ENCODE peak calls at places on chromosomes 6 and 20, in five cellular contexts. One of them, this sample, is unnamed.

GRCh38 chr6:134352786-134353480 is 35.0 kb upstream of the SGK1 start:
- DNase-seq in CD8-positive, alpha-beta T cell: no peak
- DNase-seq in right lobe of liver: no peak
- DNase-seq in PC-3: peak; percentile 9
- DNase-seq in NB4: peak; percentile 45
- DNase-seq in this sample: no peak

GRCh38 chr6:40426341-40427066 is 160.7 kb downstream of the LRFN2 start:
- DNase-seq in PC-3: no peak
- DNase-seq in right lobe of liver: no peak
- DNase-seq in CD8-positive, alpha-beta T cell: no peak
- DNase-seq in NB4: no peak
- DNase-seq in this sample: no peak

GRCh38 chr6:36677753-36678487 is 594 bp upstream of the CDKN1A start:
- DNase-seq in right lobe of liver: no peak
- DNase-seq in NB4: peak; percentile 35
- DNase-seq in PC-3: no peak
- DNase-seq in CD8-positive, alpha-beta T cell: no peak
- DNase-seq in this sample: no peak

GRCh38 chr6:3372184-3372846 is 84.5 kb downstream of the SLC22A23 start:
- DNase-seq in CD8-positive, alpha-beta T cell: no peak
- DNase-seq in NB4: no peak
- DNase-seq in right lobe of liver: no peak
- DNase-seq in PC-3: no peak
- DNase-seq in this sample: no peak

GRCh38 chr6:75449625-75450206 is 43.9 kb downstream of the FILIP1 start:
- DNase-seq in right lobe of liver: no peak
- DNase-seq in PC-3: peak; percentile 65
- DNase-seq in NB4: no peak
- DNase-seq in CD8-positive, alpha-beta T cell: no peak
- DNase-seq in this sample: no peak

GRCh38 chr20:35062478-35062877 is 30.1 kb downstream of the TRPC4AP start:
- DNase-seq in PC-3: no peak
- DNase-seq in right lobe of liver: no peak
- DNase-seq in NB4: no peak
- DNase-seq in CD8-positive, alpha-beta T cell: no peak
- DNase-seq in this sample: no peak

GRCh38 chr6:139533166-139533565 is 158.7 kb upstream of the CITED2 start:
- DNase-seq in right lobe of liver: peak; percentile 48
- DNase-seq in NB4: no peak
- DNase-seq in CD8-positive, alpha-beta T cell: no peak
- DNase-seq in PC-3: no peak
- DNase-seq in this sample: no peak

GRCh38 chr6:158709809-158710208 is 60.0 kb downstream of the SYTL3 start:
- DNase-seq in right lobe of liver: no peak
- DNase-seq in PC-3: no peak
- DNase-seq in CD8-positive, alpha-beta T cell: no peak
- DNase-seq in NB4: no peak
- DNase-seq in this sample: no peak

GRCh38 chr6:5133943-5134342 is 48.8 kb downstream of the PPP1R3G start:
- DNase-seq in CD8-positive, alpha-beta T cell: no peak
- DNase-seq in PC-3: no peak
- DNase-seq in NB4: no peak
- DNase-seq in right lobe of liver: no peak
- DNase-seq in this sample: no peak

GRCh38 chr6:34709386-34709785 is 12.8 kb upstream of the ILRUN start:
- DNase-seq in PC-3: no peak
- DNase-seq in NB4: no peak
- DNase-seq in CD8-positive, alpha-beta T cell: no peak
- DNase-seq in right lobe of liver: peak; percentile 81
- DNase-seq in this sample: no peak

GRCh38 chr6:29509239-29509638 is 21.5 kb upstream of the MAS1L start:
- DNase-seq in CD8-positive, alpha-beta T cell: no peak
- DNase-seq in NB4: no peak
- DNase-seq in right lobe of liver: no peak
- DNase-seq in PC-3: no peak
- DNase-seq in this sample: no peak

GRCh38 chr6:31945154-31945506 is 765 bp upstream of the CFB start:
- DNase-seq in CD8-positive, alpha-beta T cell: no peak
- DNase-seq in NB4: no peak
- DNase-seq in right lobe of liver: no peak
- DNase-seq in PC-3: no peak
- DNase-seq in this sample: no peak

GRCh38 chr6:34059136-34059731 is 86.7 kb downstream of the GRM4 start:
- DNase-seq in CD8-positive, alpha-beta T cell: no peak
- DNase-seq in right lobe of liver: no peak
- DNase-seq in NB4: no peak
- DNase-seq in PC-3: no peak
- DNase-seq in this sample: no peak

GRCh38 chr6:11586117-11586516 is 48.6 kb downstream of the TMEM170B start:
- DNase-seq in right lobe of liver: no peak
- DNase-seq in CD8-positive, alpha-beta T cell: no peak
- DNase-seq in NB4: no peak
- DNase-seq in PC-3: peak; percentile 18
- DNase-seq in this sample: no peak

GRCh38 chr6:26043389-26044139 is 43.7 kb upstream of the HFE start:
- DNase-seq in CD8-positive, alpha-beta T cell: peak; percentile 62
- DNase-seq in right lobe of liver: peak; percentile 77
- DNase-seq in NB4: peak; percentile 98
- DNase-seq in PC-3: peak; percentile 99
- DNase-seq in this sample: no peak

GRCh38 chr6:17091122-17091521 is 10.7 kb upstream of the STMND1 start:
- DNase-seq in right lobe of liver: no peak
- DNase-seq in NB4: no peak
- DNase-seq in CD8-positive, alpha-beta T cell: no peak
- DNase-seq in PC-3: peak; percentile 43
- DNase-seq in this sample: no peak

GRCh38 chr20:10660661-10661060 is 13.1 kb downstream of the JAG1 start:
- DNase-seq in PC-3: no peak
- DNase-seq in CD8-positive, alpha-beta T cell: no peak
- DNase-seq in NB4: no peak
- DNase-seq in right lobe of liver: no peak
- DNase-seq in this sample: no peak

GRCh38 chr6:147530132-147531060 is 21.9 kb downstream of the SAMD5 start:
- DNase-seq in PC-3: peak; percentile 2
- DNase-seq in right lobe of liver: peak; percentile 62
- DNase-seq in CD8-positive, alpha-beta T cell: no peak
- DNase-seq in NB4: peak; percentile 62
- DNase-seq in this sample: no peak

GRCh38 chr6:1479095-1479494 is 89.7 kb downstream of the FOXF2 start:
- DNase-seq in right lobe of liver: no peak
- DNase-seq in CD8-positive, alpha-beta T cell: no peak
- DNase-seq in NB4: no peak
- DNase-seq in PC-3: peak; percentile 5
- DNase-seq in this sample: no peak

GRCh38 chr6:87756858-87757257 is 54.8 kb upstream of the AKIRIN2 start:
- DNase-seq in right lobe of liver: no peak
- DNase-seq in CD8-positive, alpha-beta T cell: no peak
- DNase-seq in NB4: peak; percentile 99
- DNase-seq in PC-3: peak; percentile 50
- DNase-seq in this sample: no peak

GRCh38 chr6:170462366-170463020 is 90.6 kb downstream of the PSMB1 start:
- DNase-seq in right lobe of liver: no peak
- DNase-seq in NB4: peak; percentile 40
- DNase-seq in CD8-positive, alpha-beta T cell: no peak
- DNase-seq in PC-3: no peak
- DNase-seq in this sample: no peak

GRCh38 chr6:170463101-170463721 is 89.9 kb downstream of the PSMB1 start:
- DNase-seq in NB4: no peak
- DNase-seq in CD8-positive, alpha-beta T cell: no peak
- DNase-seq in right lobe of liver: no peak
- DNase-seq in PC-3: no peak
- DNase-seq in this sample: no peak

GRCh38 chr6:170464524-170464979 is 88.6 kb downstream of the PSMB1 start:
- DNase-seq in NB4: no peak
- DNase-seq in CD8-positive, alpha-beta T cell: no peak
- DNase-seq in right lobe of liver: no peak
- DNase-seq in PC-3: no peak
- DNase-seq in this sample: no peak

GRCh38 chr6:170461556-170462365 is 91.3 kb downstream of the PSMB1 start:
- DNase-seq in NB4: no peak
- DNase-seq in CD8-positive, alpha-beta T cell: no peak
- DNase-seq in right lobe of liver: no peak
- DNase-seq in PC-3: no peak
- DNase-seq in this sample: no peak

DNA sequence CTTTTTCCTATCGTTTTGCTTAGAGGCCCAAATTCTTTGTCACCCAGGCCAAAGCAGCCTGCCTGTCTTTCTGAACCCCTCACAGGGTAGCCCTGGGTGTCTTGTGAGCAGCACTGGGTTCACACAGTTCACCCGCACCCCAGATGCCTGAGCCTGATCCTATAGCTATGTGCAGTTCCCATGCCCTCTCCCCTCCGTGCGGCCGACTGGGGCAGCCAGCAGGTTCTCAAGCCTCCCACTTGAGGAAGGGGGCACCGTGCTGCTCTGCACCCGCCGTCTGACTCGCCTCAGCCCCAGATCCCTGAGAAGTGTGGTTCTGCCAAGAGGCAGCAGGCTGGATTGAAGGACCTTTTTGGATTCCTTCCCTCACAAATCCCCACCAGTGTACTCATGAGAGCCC is 89.0 kb downstream of the PSMB1 start:
- DNase-seq in right lobe of liver: no peak
- DNase-seq in NB4: no peak
- DNase-seq in CD8-positive, alpha-beta T cell: no peak
- DNase-seq in PC-3: no peak
- DNase-seq in this sample: no peak
- TF ChIP-seq CTCF in right lobe of liver: no peak
- TF ChIP-seq CTCF in NB4: no peak
- TF ChIP-seq CTCF in CD8-positive, alpha-beta T cell: no peak
- TF ChIP-seq CTCF in PC-3: no peak
- TF ChIP-seq CTCF in this sample: no peak

GRCh38 chr6:90179190-90180169 is 117.2 kb downstream of the BACH2 start:
- DNase-seq in CD8-positive, alpha-beta T cell: peak; percentile 34
- DNase-seq in right lobe of liver: no peak
- DNase-seq in NB4: peak; percentile 45
- DNase-seq in PC-3: peak; percentile 35
- DNase-seq in this sample: no peak
- TF ChIP-seq CTCF in CD8-positive, alpha-beta T cell: peak; percentile 73
- TF ChIP-seq CTCF in right lobe of liver: no peak
- TF ChIP-seq CTCF in NB4: peak; percentile 39
- TF ChIP-seq CTCF in PC-3: peak; percentile 71
- TF ChIP-seq CTCF in this sample: peak; percentile 39

GRCh38 chr20:37411408-37412306 is 65.7 kb downstream of the SRC start:
- DNase-seq in PC-3: no peak
- DNase-seq in NB4: no peak
- DNase-seq in CD8-positive, alpha-beta T cell: no peak
- DNase-seq in right lobe of liver: no peak
- DNase-seq in this sample: no peak
- TF ChIP-seq CTCF in PC-3: no peak
- TF ChIP-seq CTCF in NB4: no peak
- TF ChIP-seq CTCF in CD8-positive, alpha-beta T cell: no peak
- TF ChIP-seq CTCF in right lobe of liver: no peak
- TF ChIP-seq CTCF in this sample: no peak

DNA sequence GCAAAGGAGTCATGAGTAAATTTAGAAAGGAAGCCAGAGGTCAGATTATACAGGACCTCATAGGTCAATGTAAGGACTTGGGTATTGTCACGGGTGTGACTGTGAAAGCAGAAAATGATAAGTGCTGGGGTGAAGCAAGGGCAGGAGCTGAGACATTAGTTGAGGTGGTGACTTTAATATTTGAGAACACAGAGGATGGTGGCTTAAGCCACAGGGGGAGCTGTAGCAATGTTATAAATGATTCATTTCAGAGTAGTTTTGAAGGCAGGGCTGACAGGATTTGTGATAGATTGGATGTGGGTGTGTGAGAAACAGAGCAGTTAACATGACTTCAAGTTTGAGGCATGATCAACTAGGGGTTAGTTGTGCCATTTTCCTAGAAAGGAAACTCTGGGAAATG is 659.9 kb downstream of the EPM2A start:
- DNase-seq in CD8-positive, alpha-beta T cell: no peak
- DNase-seq in NB4: peak; percentile 17
- DNase-seq in PC-3: peak; percentile 31
- DNase-seq in right lobe of liver: no peak
- DNase-seq in this sample: no peak
- TF ChIP-seq CTCF in CD8-positive, alpha-beta T cell: no peak
- TF ChIP-seq CTCF in NB4: peak; percentile 13
- TF ChIP-seq CTCF in PC-3: peak; percentile 49
- TF ChIP-seq CTCF in right lobe of liver: no peak
- TF ChIP-seq CTCF in this sample: no peak

DNA sequence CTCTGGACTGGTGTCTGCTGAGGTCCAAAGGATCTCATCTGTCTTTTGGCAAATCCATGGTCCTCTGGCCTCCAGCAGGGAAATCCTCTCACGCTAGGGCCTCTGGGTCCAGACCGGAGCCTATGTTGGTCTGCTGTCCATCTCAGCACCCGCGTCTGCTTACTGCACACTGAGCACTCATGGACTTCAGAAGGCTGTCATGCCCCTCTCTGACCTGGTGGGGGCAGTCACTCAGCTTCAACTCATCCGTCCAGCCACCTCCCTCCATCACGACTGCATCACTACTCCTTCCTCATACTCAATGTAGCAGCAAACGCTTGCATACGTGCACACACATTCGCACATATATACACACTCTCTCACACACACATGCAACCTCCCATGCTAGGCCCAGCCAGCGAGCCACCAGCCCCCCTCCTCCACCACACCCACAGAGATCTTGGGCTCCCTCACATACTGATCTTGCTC is 33.3 kb downstream of the GABRR2 start:
- DNase-seq in CD8-positive, alpha-beta T cell: no peak
- DNase-seq in PC-3: peak; percentile 52
- DNase-seq in right lobe of liver: no peak
- DNase-seq in NB4: peak; percentile 86
- DNase-seq in this sample: no peak
- TF ChIP-seq CTCF in CD8-positive, alpha-beta T cell: peak; percentile 30
- TF ChIP-seq CTCF in PC-3: peak; percentile 55
- TF ChIP-seq CTCF in right lobe of liver: no peak
- TF ChIP-seq CTCF in NB4: peak; percentile 94
- TF ChIP-seq CTCF in this sample: peak; percentile 47

DNA sequence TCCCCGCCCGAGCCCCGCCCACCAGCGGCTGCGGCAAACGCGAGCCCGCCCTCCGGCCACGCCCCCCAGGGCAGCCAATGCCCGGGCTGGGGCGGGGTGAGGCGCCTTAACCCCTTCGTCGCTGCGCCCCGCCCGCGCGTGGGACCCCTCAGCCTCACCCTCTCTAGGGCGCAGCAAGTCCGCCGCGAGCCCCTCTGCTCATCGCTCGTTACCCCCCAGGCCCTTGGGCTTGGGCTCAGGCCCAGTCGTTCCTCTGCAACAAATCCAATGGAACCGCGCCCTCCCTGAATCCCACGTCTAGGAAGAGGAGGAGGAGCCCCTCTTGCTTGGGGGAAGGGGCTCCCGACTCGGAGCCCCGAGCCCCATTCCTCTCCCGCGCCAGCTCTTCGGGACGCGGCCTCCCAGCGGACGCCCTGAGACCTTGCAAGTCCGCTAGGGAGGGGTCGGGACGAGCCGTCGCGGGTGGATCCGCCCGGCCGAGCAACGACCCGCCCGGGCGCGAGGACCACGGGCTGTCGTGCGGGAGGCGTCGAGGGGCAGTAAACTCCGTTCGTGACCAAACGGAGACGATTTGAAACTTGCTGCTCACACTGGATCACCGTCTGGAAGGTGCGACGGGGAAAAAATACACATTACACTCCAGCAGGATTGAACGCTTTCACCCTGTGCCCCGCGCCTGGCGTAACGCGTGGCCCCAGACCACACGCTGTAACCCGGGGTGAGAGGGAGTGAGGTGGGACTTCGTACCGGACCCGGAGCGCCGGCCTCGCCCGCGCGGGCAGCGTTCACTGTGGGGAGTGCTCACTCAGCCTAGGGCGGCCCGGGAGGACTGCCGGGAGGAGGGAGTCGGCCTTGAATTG is 463 bp upstream of the LZTS3 start:
- DNase-seq in NB4: peak; percentile 87
- DNase-seq in PC-3: peak; percentile 91
- DNase-seq in right lobe of liver: peak; percentile 93
- DNase-seq in CD8-positive, alpha-beta T cell: peak; percentile 94
- DNase-seq in this sample: peak; percentile 89
- TF ChIP-seq CTCF in NB4: no peak
- TF ChIP-seq CTCF in PC-3: no peak
- TF ChIP-seq CTCF in right lobe of liver: no peak
- TF ChIP-seq CTCF in CD8-positive, alpha-beta T cell: no peak
- TF ChIP-seq CTCF in this sample: peak; percentile 26